ENCODE peak calls at places on chromosomes 2 and 18, in ten cellular contexts. J, P, X, D, W, R, V, A, L and M are unnamed samples.

GRCh38 chr2:219616550-219616949 is 10.9 kb upstream of the SLC4A3 start:
- DNase-seq in D (no peak), J (peak), R (no peak), A (no peak), L (no peak), P (no peak), W (no peak), V (no peak), X (no peak), M (no peak)

GRCh38 chr2:228600265-228600664 is 418.8 kb upstream of the SPHKAP start:
- DNase-seq in X (no peak), D (no peak), J (peak), L (no peak), V (peak), A (no peak), R (no peak), P (no peak), W (peak), M (no peak)

GRCh38 chr2:122734756-122735155 is 979.3 kb downstream of the TSN start:
- DNase-seq in J (peak), W (no peak), A (no peak), X (no peak), V (peak), P (no peak), R (no peak), D (no peak), L (no peak), M (no peak)

GRCh38 chr18:46502444-46502843 is 154.6 kb downstream of the LOXHD1 start:
- DNase-seq in V (no peak), D (peak), A (no peak), R (peak), L (no peak), J (no peak), P (no peak), X (no peak), W (no peak), M (peak)

GRCh38 chr2:232458661-232459418 is 2.9 kb downstream of the ALPI start:
- DNase-seq in J (peak), X (no peak), A (no peak), D (no peak), P (peak), L (peak), V (no peak), R (no peak), W (no peak), M (no peak)

GRCh38 chr2:79982445-79982844 is 322.1 kb downstream of the LRRTM1 start:
- DNase-seq in J (no peak), D (peak), W (no peak), P (no peak), V (no peak), R (no peak), L (peak), A (no peak), X (no peak), M (peak)

GRCh38 chr2:170533156-170533555 is 182.0 kb upstream of the SP5 start:
- DNase-seq in W (no peak), L (no peak), D (no peak), V (no peak), X (no peak), R (no peak), A (peak), P (no peak), J (no peak), M (no peak)

GRCh38 chr2:235098273-235098672 is 146.5 kb downstream of the SH3BP4 start:
- DNase-seq in D (no peak), L (no peak), J (no peak), X (no peak), R (no peak), W (no peak), V (no peak), P (no peak), A (no peak), M (no peak)

GRCh38 chr2:207162319-207162718 is 3.4 kb downstream of the KLF7 start:
- DNase-seq in A (no peak), W (no peak), V (peak), X (no peak), P (no peak), L (no peak), J (peak), D (no peak), R (no peak), M (no peak)

GRCh38 chr2:98188351-98189046 is 101.5 kb downstream of the VWA3B start:
- DNase-seq in R (no peak), X (no peak), W (no peak), V (peak), P (peak), L (no peak), D (no peak), A (no peak), J (no peak), M (no peak)

GRCh38 chr2:29192526-29192925 is 77.3 kb downstream of the CLIP4 start:
- DNase-seq in P (no peak), V (peak), A (no peak), W (no peak), R (no peak), L (no peak), X (no peak), J (peak), D (no peak), M (no peak)

GRCh38 chr2:151999058-151999457 is 99.8 kb downstream of the CACNB4 start:
- DNase-seq in P (peak), W (peak), L (peak), X (peak), A (peak), J (peak), D (peak), R (peak), V (peak), M (peak)

GRCh38 chr2:128305555-128306080 is 13.1 kb downstream of the HS6ST1 start:
- DNase-seq in V (peak), R (no peak), L (peak), A (peak), X (no peak), P (no peak), W (no peak), J (no peak), D (peak), M (no peak)

GRCh38 chr2:48719480-48720177 is 35.9 kb downstream of the LHCGR start:
- DNase-seq in L (no peak), D (no peak), P (no peak), V (no peak), X (no peak), J (no peak), A (no peak), W (no peak), R (no peak), M (no peak)

GRCh38 chr2:38178556-38179419 is 102.8 kb upstream of the CYP1B1 start:
- DNase-seq in R (no peak), X (no peak), P (peak), J (no peak), V (peak), D (no peak), W (no peak), L (no peak), A (peak), M (no peak)

GRCh38 chr2:227397562-227397961 is 9.8 kb upstream of the SCYGR1 start:
- DNase-seq in D (no peak), P (no peak), R (no peak), V (no peak), A (no peak), L (no peak), X (no peak), J (no peak), W (no peak), M (no peak)

GRCh38 chr2:198517961-198518360 is 713.6 kb downstream of the PLCL1 start:
- DNase-seq in W (no peak), V (no peak), R (no peak), J (no peak), X (no peak), A (no peak), L (no peak), D (no peak), P (no peak), M (no peak)

GRCh38 chr2:180647651-180648050 is 332.8 kb upstream of the UBE2E3 start:
- DNase-seq in P (no peak), V (no peak), A (no peak), J (no peak), W (no peak), L (no peak), D (no peak), X (no peak), R (no peak), M (no peak)

GRCh38 chr18:76397631-76398030 is 97.4 kb downstream of the ZNF516 start:
- DNase-seq in V (no peak), D (no peak), J (no peak), X (no peak), L (no peak), W (no peak), P (no peak), A (no peak), R (no peak), M (no peak)

GRCh38 chr18:76398295-76398694 is 96.7 kb downstream of the ZNF516 start:
- DNase-seq in A (no peak), W (no peak), J (peak), V (no peak), L (no peak), P (no peak), X (no peak), D (no peak), R (no peak), M (no peak)

GRCh38 chr18:76396792-76397191 is 98.2 kb downstream of the ZNF516 start:
- DNase-seq in R (no peak), D (no peak), L (no peak), W (no peak), A (no peak), J (peak), V (no peak), P (no peak), X (no peak), M (no peak)

GRCh38 chr18:76399613-76400391 is 95.2 kb downstream of the ZNF516 start:
- DNase-seq in V (no peak), D (no peak), X (no peak), A (no peak), J (no peak), L (no peak), P (no peak), R (no peak), W (no peak), M (no peak)

DNA sequence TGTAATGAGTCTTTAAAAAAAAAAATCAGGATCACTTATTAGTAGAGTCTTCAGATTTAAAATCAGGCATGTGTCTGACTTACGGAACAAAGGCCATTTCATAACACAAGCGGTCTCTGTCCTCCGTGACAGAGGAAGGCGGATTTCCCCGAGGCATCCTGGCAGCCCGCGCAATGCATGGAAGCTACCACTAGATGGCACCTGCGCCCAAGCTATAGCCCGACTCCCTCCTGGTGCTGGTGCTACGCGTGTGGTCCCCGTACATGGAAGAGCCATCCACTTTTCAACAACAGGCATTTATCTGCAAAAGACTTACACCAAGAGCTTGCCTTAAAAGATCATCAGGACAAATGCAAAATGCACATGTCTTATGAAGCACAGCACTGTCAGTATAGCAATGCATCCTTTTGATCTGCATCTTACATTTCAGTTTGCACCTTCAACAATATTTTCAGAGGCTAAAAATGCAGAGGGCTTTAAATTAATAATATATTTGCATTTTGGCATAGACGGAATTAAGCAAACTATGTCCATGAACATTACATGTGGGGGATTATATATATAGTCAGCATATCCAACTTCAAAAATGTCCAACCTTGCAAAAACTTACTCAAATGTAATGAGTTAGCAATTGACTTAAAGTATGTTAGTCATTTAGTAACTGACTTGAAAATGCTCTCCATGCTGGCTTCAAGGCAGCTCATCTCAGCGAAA is 96.0 kb downstream of the ZNF516 start:
- DNase-seq in P (peak), X (peak), D (peak), V (peak), R (peak), L (peak), J (peak), A (peak), W (peak), M (peak)
- TF ChIP-seq CTCF in P (peak), X (peak), D (peak), V (peak), R (peak), L (peak), J (peak), A (peak), W (peak), M (peak)

GRCh38 chr2:2101924-2102323 is 229.2 kb downstream of the MYT1L start:
- DNase-seq in P (no peak), V (peak), W (no peak), X (no peak), J (no peak), L (no peak), D (peak), A (no peak), R (no peak), M (no peak)
- TF ChIP-seq CTCF in P (no peak), V (peak), W (no peak), X (no peak), J (no peak), L (no peak), D (no peak), A (no peak), R (peak), M (no peak)

GRCh38 chr2:162579986-162580385 is 236.1 kb downstream of the GCA start:
- DNase-seq in P (no peak), J (no peak), W (no peak), D (no peak), A (no peak), V (peak), X (no peak), L (no peak), R (no peak), M (no peak)

GRCh38 chr2:162581931-162582330 is 238.0 kb downstream of the GCA start:
- DNase-seq in W (no peak), X (no peak), V (no peak), R (no peak), J (no peak), L (no peak), A (no peak), D (no peak), P (no peak), M (no peak)

GRCh38 chr2:162574615-162575452 is 230.9 kb downstream of the GCA start:
- DNase-seq in A (no peak), R (no peak), P (no peak), X (no peak), J (no peak), W (no peak), L (no peak), D (no peak), V (no peak), M (no peak)

GRCh38 chr2:162582357-162582798 is 238.4 kb downstream of the GCA start:
- DNase-seq in L (peak), R (no peak), X (no peak), P (no peak), A (no peak), J (no peak), D (no peak), W (no peak), V (peak), M (no peak)

GRCh38 chr2:162579169-162579568 is 235.2 kb downstream of the GCA start:
- DNase-seq in A (no peak), W (no peak), R (no peak), L (no peak), V (no peak), X (no peak), D (no peak), P (no peak), J (no peak), M (no peak)
- TF ChIP-seq CTCF in A (no peak), W (no peak), R (no peak), L (no peak), V (no peak), X (no peak), D (no peak), P (no peak), J (no peak), M (no peak)

GRCh38 chr2:216695401-216695821 is at the start of gene IGFBP5:
- DNase-seq in A (no peak), X (no peak), P (no peak), V (peak), R (no peak), J (peak), D (peak), L (peak), W (peak), M (no peak)
- TF ChIP-seq CTCF in A (no peak), X (no peak), P (no peak), V (no peak), R (no peak), J (no peak), D (peak), L (no peak), W (peak), M (no peak)

DNA sequence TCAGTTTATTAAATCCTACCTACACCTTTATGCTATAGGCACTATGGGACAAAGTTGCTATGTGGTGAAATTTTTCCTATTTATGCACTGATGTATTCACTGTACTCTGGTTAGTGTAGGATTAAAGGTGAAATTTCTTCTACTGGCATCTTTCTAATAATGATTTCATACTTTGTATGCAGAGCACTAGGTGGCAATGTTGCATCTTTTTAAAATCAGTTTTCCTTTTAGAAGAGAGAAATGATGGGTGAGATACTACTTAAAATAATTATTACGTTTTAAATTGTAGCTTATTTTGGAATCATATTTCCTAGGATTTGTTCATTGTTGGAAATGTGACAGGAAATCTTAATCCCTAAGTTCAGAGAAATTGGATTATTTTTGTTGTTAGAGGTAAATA is 150.9 kb downstream of the CD8B2 start:
- DNase-seq in L (no peak), P (peak), W (peak), A (no peak), V (peak), R (no peak), J (peak), X (no peak), D (no peak), M (no peak)
- TF ChIP-seq CTCF in L (no peak), P (no peak), W (no peak), A (peak), V (peak), R (peak), J (peak), X (no peak), D (no peak), M (peak)

DNA sequence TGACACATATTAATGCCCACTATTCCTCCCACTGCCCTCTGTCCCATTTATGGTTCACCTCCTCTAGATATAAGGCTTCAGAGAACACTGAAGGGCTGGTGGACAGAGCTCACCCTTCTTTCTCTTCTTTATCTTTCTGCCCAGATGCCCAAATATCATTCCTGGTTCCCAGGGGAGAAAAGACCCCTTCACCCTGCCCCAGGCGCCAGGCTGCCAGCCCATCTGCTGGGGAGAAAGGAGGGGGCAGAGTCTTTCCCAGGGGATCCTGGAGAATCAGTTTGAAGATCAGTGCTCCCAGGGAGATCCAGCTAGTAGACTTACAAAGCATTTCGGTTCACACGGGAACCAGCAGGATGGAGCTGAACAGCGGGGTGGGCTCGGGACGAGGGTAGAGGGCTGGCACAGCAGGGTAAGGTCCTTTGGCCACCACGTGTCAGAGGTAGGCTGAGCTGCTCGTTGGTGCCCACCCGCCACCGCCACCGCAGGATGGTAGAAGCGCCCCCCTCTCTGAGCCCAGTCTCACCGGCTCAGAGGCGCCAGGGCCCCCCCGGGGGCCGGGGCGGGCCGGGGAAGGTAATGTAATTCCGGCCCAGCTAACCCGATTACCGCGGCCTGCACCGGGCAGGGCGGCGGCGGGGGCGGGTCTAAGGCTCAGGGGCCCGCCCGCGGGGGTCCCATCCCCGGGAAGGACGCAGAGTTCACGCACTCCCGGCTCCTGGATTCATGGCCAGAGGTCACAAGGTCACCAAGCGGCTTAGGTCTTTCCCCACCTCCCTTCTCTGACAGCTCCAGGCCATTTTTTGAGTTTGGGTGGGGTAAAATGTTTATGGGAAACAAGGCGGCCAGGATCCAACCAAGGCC is 1.3 kb upstream of the TLX2 start:
- DNase-seq in A (no peak), V (no peak), W (no peak), P (no peak), L (no peak), J (peak), D (no peak), X (no peak), R (no peak), M (no peak)
- TF ChIP-seq CTCF in A (no peak), V (no peak), W (no peak), P (no peak), L (no peak), J (no peak), D (no peak), X (no peak), R (no peak), M (no peak)

DNA sequence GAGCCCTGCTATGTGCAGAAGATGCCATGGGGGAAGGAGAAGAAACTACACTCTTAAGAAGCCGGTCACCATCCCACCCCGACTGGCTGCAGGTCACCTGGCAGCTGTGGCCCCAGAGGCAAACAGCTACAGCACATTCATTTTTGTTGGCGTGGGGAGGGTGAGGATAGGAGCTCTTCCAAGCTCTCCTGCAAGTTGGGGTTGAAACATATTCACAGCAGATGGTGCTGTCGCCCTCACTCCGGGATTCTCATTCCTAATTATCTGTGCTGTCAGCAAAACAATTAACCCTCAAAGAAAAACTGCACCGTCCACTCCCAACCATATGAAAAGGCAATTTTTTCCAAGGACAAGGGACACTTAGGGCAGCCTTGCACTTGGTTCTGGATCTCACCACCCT is 68.7 kb downstream of the ZBTB7C start:
- DNase-seq in R (no peak), X (no peak), D (no peak), V (no peak), L (no peak), A (no peak), W (no peak), J (no peak), P (no peak), M (no peak)
- TF ChIP-seq CTCF in R (no peak), X (no peak), D (no peak), V (no peak), L (no peak), A (no peak), W (no peak), J (no peak), P (no peak), M (no peak)

DNA sequence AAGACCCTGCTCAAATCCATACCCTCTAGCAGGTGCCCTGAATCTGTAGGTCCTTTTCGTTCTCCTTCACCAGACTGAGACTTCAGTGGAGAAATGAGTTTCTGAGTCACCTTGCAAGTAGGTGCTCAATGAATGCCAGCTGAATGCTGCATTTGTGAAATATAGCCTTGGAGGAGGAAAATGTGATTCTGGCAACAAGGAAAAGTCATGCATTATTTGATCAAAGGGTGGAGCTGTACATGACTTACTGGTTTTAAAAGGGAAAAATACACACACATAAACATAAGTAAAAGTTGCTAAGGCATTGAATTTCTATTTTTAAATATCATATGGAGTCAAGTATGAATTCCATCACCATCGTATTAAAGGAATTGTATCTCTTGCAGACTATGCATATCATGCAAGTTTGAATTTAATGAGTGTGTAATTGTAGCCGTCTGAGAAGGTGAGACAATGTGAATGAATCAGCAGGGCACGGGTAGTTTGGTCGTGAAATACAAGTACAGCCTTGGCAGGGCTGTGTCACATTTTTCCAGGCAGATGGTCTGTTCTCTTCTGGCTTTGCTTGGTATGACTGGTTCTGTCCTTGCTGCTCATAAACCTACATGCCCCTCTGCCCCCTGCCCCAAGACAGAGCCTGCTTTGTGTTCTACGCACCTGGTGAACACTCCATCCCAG is 160.8 kb downstream of the COL6A3 start:
- DNase-seq in X (no peak), A (no peak), W (no peak), P (no peak), V (peak), L (no peak), R (no peak), D (no peak), J (no peak), M (no peak)
- TF ChIP-seq CTCF in X (no peak), A (no peak), W (no peak), P (no peak), V (no peak), L (no peak), R (no peak), D (no peak), J (no peak), M (no peak)

GRCh38 chr2:167333245-167333644 is 445.0 kb downstream of the XIRP2 start:
- DNase-seq in L (no peak), X (no peak), V (peak), R (no peak), P (no peak), A (no peak), D (no peak), J (no peak), W (no peak), M (no peak)
- TF ChIP-seq CTCF in L (no peak), X (no peak), V (no peak), R (peak), P (no peak), A (no peak), D (no peak), J (no peak), W (no peak), M (no peak)